ENCODE peak calls at places on chromosome 16, in six cellular contexts. I, Q, L, D, G and R are unnamed samples.

GRCh38 chr16:86396318-86396882 is 113.9 kb upstream of the FOXF1 start:
- DNase-seq in I (no peak), Q (no peak), L (no peak), D (no peak), G (no peak), R (no peak)

GRCh38 chr16:9107025-9107970 is 15.9 kb downstream of the HAPSTR1 start:
- DNase-seq in I (no peak), Q (no peak), L (no peak), D (no peak), G (no peak), R (no peak)

GRCh38 chr16:1308036-1308976 is 1.1 kb upstream of the UBE2I start:
- DNase-seq in I (no peak), Q (no peak), L (no peak), D (no peak), G (no peak), R (no peak)

GRCh38 chr16:52528393-52529080 is 18.4 kb downstream of the TOX3 start:
- DNase-seq in I (no peak), Q (no peak), L (no peak), D (no peak), G (no peak), R (no peak)

GRCh38 chr16:65422934-65423333 is 301.1 kb upstream of the CDH11 start:
- DNase-seq in I (no peak), Q (no peak), L (no peak), D (no peak), G (no peak), R (no peak)

GRCh38 chr16:78629173-78629572 is 529.7 kb downstream of the WWOX start:
- DNase-seq in I (no peak), Q (no peak), L (no peak), D (no peak), G (no peak), R (no peak)

GRCh38 chr16:17802566-17802965 is 331.8 kb upstream of the XYLT1 start:
- DNase-seq in I (no peak), Q (peak), L (no peak), D (no peak), G (no peak), R (no peak)

GRCh38 chr16:88003316-88003715 is 52.1 kb downstream of the BANP start:
- DNase-seq in I (no peak), Q (no peak), L (no peak), D (no peak), G (no peak), R (no peak)

GRCh38 chr16:54462151-54462651 is 175.6 kb upstream of the IRX3 start:
- DNase-seq in I (no peak), Q (no peak), L (no peak), D (no peak), G (no peak), R (no peak)

GRCh38 chr16:66923247-66923851 is 2.0 kb downstream of the RRAD start:
- DNase-seq in I (no peak), Q (no peak), L (no peak), D (peak), G (no peak), R (no peak)

GRCh38 chr16:20938426-20938825 is 37.9 kb downstream of the LYRM1 start:
- DNase-seq in I (no peak), Q (no peak), L (no peak), D (no peak), G (no peak), R (no peak)

GRCh38 chr16:87033541-87034300 is 283.5 kb downstream of the C16orf95 start:
- DNase-seq in I (no peak), Q (no peak), L (no peak), D (no peak), G (no peak), R (no peak)